ENCODE peak calls at places on chromosomes 13 and 19, in ten cellular contexts. Q is transverse colon, N is tibial nerve, A is SK-N-SH, V is A549, X is stomach, M is sigmoid colon, W is upper lobe of left lung, P is GM12878, G is ovary. C is an unnamed sample.

GRCh38 chr19:16532440-16533273 is 9.6 kb downstream of the CHERP start:
- DNase-seq in Q (no peak), G (no peak), W (no peak), P (no peak), A (no peak), M (no peak), N (no peak), V (no peak), X (no peak), C (no peak)

GRCh38 chr19:51809787-51810186 is 14.8 kb downstream of the FPR3 start:
- DNase-seq in W (no peak), P (no peak), Q (no peak), V (no peak), G (no peak), N (no peak), A (no peak), X (no peak), M (no peak), C (no peak)

GRCh38 chr13:113665582-113666323 is 1.3 kb upstream of the GRK1 start:
- DNase-seq in Q (peak), P (no peak), V (no peak), W (peak), M (peak), N (peak), G (peak), X (peak), A (no peak), C (no peak)

GRCh38 chr19:28329429-28329828 is 883.5 kb downstream of the UQCRFS1 start:
- DNase-seq in G (no peak), X (no peak), Q (no peak), M (no peak), P (no peak), V (no peak), W (no peak), N (no peak), A (no peak), C (no peak)

GRCh38 chr19:41441321-41441945 is 1.5 kb upstream of the ERICH4 start:
- DNase-seq in A (no peak), G (peak), X (no peak), V (no peak), Q (peak), P (no peak), W (peak), N (no peak), M (no peak), C (no peak)

GRCh38 chr19:55619264-55619663 is 5.1 kb downstream of the ZNF784 start:
- DNase-seq in Q (no peak), A (no peak), M (no peak), P (no peak), V (no peak), G (no peak), W (no peak), N (no peak), X (no peak), C (no peak)

GRCh38 chr13:26061947-26062346 is 10.1 kb upstream of the SHISA2 start:
- DNase-seq in Q (no peak), W (no peak), G (no peak), X (no peak), N (no peak), V (no peak), M (no peak), A (no peak), P (no peak), C (peak)

GRCh38 chr13:94427313-94427712 is 52.2 kb downstream of the DCT start:
- DNase-seq in N (no peak), G (no peak), X (no peak), M (no peak), V (no peak), P (no peak), Q (no peak), W (no peak), A (peak), C (no peak)

GRCh38 chr19:35130761-35131720 is 3.8 kb downstream of the LGI4 start:
- DNase-seq in Q (peak), W (no peak), M (no peak), G (no peak), P (no peak), N (no peak), X (no peak), A (no peak), V (no peak), C (no peak)

GRCh38 chr19:52691215-52691610 is 43.6 kb downstream of the ZNF611 start:
- DNase-seq in X (no peak), A (no peak), Q (no peak), P (no peak), V (no peak), M (no peak), W (no peak), N (no peak), G (no peak), C (no peak)

GRCh38 chr19:4636151-4636717 is 3.1 kb upstream of the TNFAIP8L1 start:
- DNase-seq in V (peak), G (peak), Q (peak), A (peak), X (peak), N (peak), W (peak), M (peak), P (no peak), C (no peak)

GRCh38 chr13:33472446-33472845 is 186.9 kb upstream of the STARD13 start:
- DNase-seq in X (no peak), V (no peak), G (no peak), N (no peak), A (no peak), Q (no peak), P (no peak), W (no peak), M (no peak), C (no peak)

GRCh38 chr19:40685563-40685962 is 4.9 kb downstream of the NUMBL start:
- DNase-seq in V (no peak), Q (no peak), W (no peak), G (no peak), P (no peak), M (no peak), A (no peak), N (no peak), X (no peak), C (no peak)

GRCh38 chr19:40365613-40366401 is 17.3 kb downstream of the PLD3 start:
- DNase-seq in V (peak), X (peak), N (peak), W (peak), P (no peak), M (peak), A (peak), G (peak), Q (peak), C (no peak)

GRCh38 chr13:31862828-31863227 is 123.5 kb downstream of the RXFP2 start:
- DNase-seq in P (no peak), Q (no peak), G (no peak), N (no peak), X (no peak), W (no peak), M (no peak), A (no peak), V (no peak), C (no peak)

GRCh38 chr13:31860002-31860401 is 120.7 kb downstream of the RXFP2 start:
- DNase-seq in P (no peak), Q (no peak), A (peak), M (no peak), G (peak), V (no peak), W (no peak), N (no peak), X (no peak), C (no peak)

GRCh38 chr13:31867709-31868108 is 128.4 kb downstream of the RXFP2 start:
- DNase-seq in P (no peak), M (no peak), V (no peak), A (no peak), Q (no peak), W (no peak), G (no peak), X (no peak), N (no peak), C (no peak)

GRCh38 chr13:31866099-31866498 is 126.8 kb downstream of the RXFP2 start:
- DNase-seq in M (no peak), P (no peak), Q (no peak), W (no peak), X (no peak), G (no peak), A (no peak), V (no peak), N (no peak), C (no peak)

DNA sequence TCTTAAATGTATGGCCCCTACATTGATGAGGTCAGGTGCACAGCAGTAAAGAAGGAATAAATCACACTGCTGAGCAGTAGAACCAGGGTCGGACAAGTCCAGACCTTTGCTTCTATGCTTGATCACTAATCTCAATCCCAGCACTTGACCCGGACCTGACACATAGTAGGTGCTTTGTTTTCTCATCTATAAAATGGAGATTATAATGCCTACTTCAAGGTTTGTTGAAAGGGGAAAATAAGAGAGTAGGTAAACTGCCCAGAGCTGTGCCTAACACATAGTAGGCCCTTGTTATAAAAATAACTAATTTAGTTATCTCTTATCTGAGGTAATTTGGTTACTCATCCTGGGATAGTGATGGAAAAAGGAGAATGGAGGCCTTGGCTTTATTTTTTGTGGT is 125.0 kb downstream of the RXFP2 start:
- DNase-seq in Q (no peak), N (no peak), X (no peak), G (no peak), M (no peak), A (no peak), W (no peak), P (no peak), V (no peak), C (no peak)
- TF ChIP-seq EP300 in Q (no peak), N (no peak), X (no peak), G (no peak), M (no peak), A (no peak), W (no peak), P (no peak), V (no peak), C (no peak)

DNA sequence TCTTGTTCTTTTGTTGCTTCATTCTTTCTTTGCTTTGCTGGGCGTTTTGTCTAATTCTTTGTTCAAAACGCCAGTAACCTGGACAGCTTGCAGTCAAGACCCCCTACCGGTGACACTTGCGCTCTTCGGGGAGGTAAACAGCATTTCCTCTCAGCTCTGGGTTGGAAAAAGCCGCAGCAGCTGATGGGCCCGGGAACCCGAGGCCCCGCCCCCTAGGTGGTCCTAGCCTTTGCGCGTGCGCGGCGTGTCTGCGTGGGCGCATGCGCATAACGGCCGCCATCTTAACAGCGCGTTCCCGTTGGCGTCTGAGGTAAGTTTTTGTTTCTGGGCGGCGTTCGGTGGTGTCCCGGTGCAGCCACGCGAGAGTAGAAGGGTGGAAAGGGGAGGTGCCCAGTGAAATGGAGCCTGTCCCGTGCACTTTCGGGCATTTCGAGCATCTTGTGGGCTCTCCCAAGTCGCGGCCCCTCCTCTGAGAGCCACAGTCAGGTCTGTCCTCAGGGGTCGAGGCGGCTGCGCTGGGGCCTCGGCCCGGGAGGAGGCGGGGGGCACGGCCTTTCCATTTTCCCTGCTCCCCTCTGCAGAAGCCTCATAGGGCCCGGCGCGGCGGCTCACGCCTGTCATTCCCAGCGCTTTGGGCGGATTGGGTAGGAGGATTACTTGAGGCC is at the start of gene ZNF559:
- DNase-seq in N (peak), A (peak), V (peak), X (peak), W (peak), Q (peak), P (peak), G (peak), M (peak), C (peak)
- TF ChIP-seq CTCF in N (peak), A (peak), V (no peak), X (no peak), W (peak), Q (peak), P (peak), G (no peak), M (no peak), C (peak)

GRCh38 chr13:106566682-106567420 is 1.1 kb downstream of the ARGLU1 start:
- DNase-seq in Q (peak), G (peak), P (no peak), V (peak), A (peak), W (peak), N (peak), X (peak), M (peak), C (peak)
- TF ChIP-seq EP300 in Q (no peak), G (no peak), P (no peak), V (no peak), A (no peak), W (no peak), N (peak), X (no peak), M (no peak), C (no peak)

DNA sequence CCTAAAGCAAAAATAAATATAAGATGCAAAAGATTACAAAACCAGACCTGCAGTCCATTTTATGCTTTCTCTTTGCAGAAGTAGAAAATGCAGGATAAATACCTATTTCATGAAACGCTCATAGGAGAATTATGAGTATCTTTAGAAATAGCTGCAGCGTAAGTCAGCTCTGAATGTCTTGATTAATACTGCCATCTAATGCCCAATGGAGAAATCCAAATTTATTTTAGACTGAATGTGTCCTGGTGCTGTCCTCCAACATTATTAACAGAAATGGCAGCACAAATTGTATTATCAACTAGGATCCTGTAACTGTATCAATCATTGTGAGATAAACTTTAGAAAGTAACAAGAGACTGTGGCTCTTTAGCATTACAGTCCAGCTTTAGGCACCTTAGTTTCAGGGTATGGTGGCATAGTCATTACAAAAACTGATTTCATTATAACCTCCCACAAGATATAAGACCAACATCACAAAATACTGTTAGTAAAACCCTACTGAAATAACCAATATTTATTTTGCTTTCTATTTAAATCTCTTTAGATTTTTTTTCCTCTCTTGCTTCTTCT is 162.1 kb upstream of the MIR17HG start:
- DNase-seq in P (no peak), A (peak), N (no peak), W (no peak), Q (no peak), X (no peak), V (no peak), M (no peak), G (no peak), C (no peak)
- TF ChIP-seq CTCF in P (no peak), A (peak), N (peak), W (no peak), Q (no peak), X (no peak), V (peak), M (no peak), G (no peak), C (peak)

GRCh38 chr19:38252935-38253691 is 3.1 kb downstream of the PPP1R14A start:
- DNase-seq in G (peak), Q (no peak), N (no peak), W (no peak), X (peak), A (peak), P (no peak), V (no peak), M (peak), C (peak)
- TF ChIP-seq EP300 in G (no peak), Q (no peak), N (peak), W (no peak), X (peak), A (no peak), P (no peak), V (no peak), M (peak), C (no peak)

GRCh38 chr19:29770653-29771052 is 41.1 kb upstream of the CCNE1 start:
- DNase-seq in V (no peak), X (no peak), N (no peak), Q (no peak), P (no peak), W (no peak), M (no peak), A (no peak), G (no peak), C (no peak)

GRCh38 chr19:29769997-29770396 is 41.8 kb upstream of the CCNE1 start:
- DNase-seq in N (no peak), V (no peak), M (no peak), W (no peak), Q (no peak), X (no peak), A (no peak), G (no peak), P (no peak), C (no peak)

GRCh38 chr19:29772696-29773095 is 39.1 kb upstream of the CCNE1 start:
- DNase-seq in W (no peak), X (no peak), G (no peak), P (no peak), A (no peak), Q (no peak), M (no peak), V (no peak), N (no peak), C (no peak)

GRCh38 chr19:29773141-29773540 is 38.6 kb upstream of the CCNE1 start:
- DNase-seq in W (no peak), V (no peak), A (no peak), Q (no peak), G (no peak), M (no peak), X (no peak), N (no peak), P (no peak), C (no peak)

GRCh38 chr19:29771708-29772415 is 39.9 kb upstream of the CCNE1 start:
- DNase-seq in Q (peak), X (peak), M (no peak), W (peak), A (peak), P (no peak), V (peak), G (peak), N (no peak), C (no peak)
- TF ChIP-seq CTCF in Q (peak), X (peak), M (peak), W (peak), A (peak), P (peak), V (peak), G (no peak), N (peak), C (peak)

GRCh38 chr13:99686157-99686572 is 184.9 kb downstream of the TM9SF2 start:
- DNase-seq in V (no peak), M (no peak), A (peak), Q (peak), P (no peak), X (no peak), N (no peak), W (no peak), G (no peak), C (no peak)
- TF ChIP-seq EP300 in V (no peak), M (no peak), A (no peak), Q (no peak), P (no peak), X (no peak), N (no peak), W (no peak), G (no peak), C (no peak)